ENCODE peak calls at places on chromosomes 6 and 20, in four cellular contexts. O is K562, A is H1, B is GM12878. H is an unnamed sample.

GRCh38 chr6:121297699-121298098 is 36.6 kb downstream of the TBC1D32 start:
- DNase-seq in O (no peak), A (no peak), B (no peak), H (no peak)

GRCh38 chr6:117344444-117345291 is 79.3 kb downstream of the VGLL2 start:
- DNase-seq in O (peak), A (no peak), B (no peak), H (no peak)

GRCh38 chr6:87921034-87921433 is 126.6 kb upstream of the SPACA1 start:
- DNase-seq in O (no peak), A (no peak), B (no peak), H (no peak)

GRCh38 chr20:10225439-10226080 is 6.9 kb downstream of the SNAP25 start:
- DNase-seq in O (peak), A (no peak), B (no peak), H (peak)

GRCh38 chr6:21587182-21587924 is 6.2 kb upstream of the SOX4 start:
- DNase-seq in O (peak), A (no peak), B (no peak), H (peak)

GRCh38 chr20:3082955-3083952 is 1.3 kb downstream of the AVP start:
- DNase-seq in O (no peak), A (peak), B (no peak), H (peak)

GRCh38 chr20:43987531-43987930 is 72.9 kb downstream of the TOX2 start:
- DNase-seq in O (no peak), A (no peak), B (no peak), H (no peak)

GRCh38 chr6:157516319-157517026 is 135.5 kb downstream of the ZDHHC14 start:
- DNase-seq in O (no peak), A (no peak), B (no peak), H (no peak)

GRCh38 chr6:138467901-138468300 is 31.4 kb downstream of the NHSL1 start:
- DNase-seq in O (no peak), A (no peak), B (no peak), H (no peak)

GRCh38 chr6:3120765-3121089 is 2.2 kb downstream of the BPHL start:
- DNase-seq in O (no peak), A (no peak), B (no peak), H (no peak)

GRCh38 chr6:18415671-18416340 is 28.7 kb downstream of the RNF144B start:
- DNase-seq in O (no peak), A (no peak), B (no peak), H (no peak)

GRCh38 chr6:106745824-106746610 is 116.6 kb downstream of the QRSL1 start:
- DNase-seq in O (no peak), A (no peak), B (no peak), H (peak)

GRCh38 chr6:148776321-148776966 is 29.6 kb downstream of the UST start:
- DNase-seq in O (no peak), A (no peak), B (no peak), H (no peak)

GRCh38 chr6:69758214-69758613 is 38.6 kb downstream of the LMBRD1 start:
- DNase-seq in O (no peak), A (no peak), B (no peak), H (no peak)

GRCh38 chr20:17636523-17637412 is 45.3 kb downstream of the RRBP1 start:
- DNase-seq in O (no peak), A (no peak), B (no peak), H (no peak)

GRCh38 chr6:124854338-124854922 is 107.8 kb upstream of the RNF217 start:
- DNase-seq in O (no peak), A (no peak), B (no peak), H (no peak)

GRCh38 chr20:57474816-57475215 is 50.1 kb downstream of the CTCFL start:
- DNase-seq in O (no peak), A (no peak), B (no peak), H (no peak)

GRCh38 chr20:57475388-57476072 is 49.4 kb downstream of the CTCFL start:
- DNase-seq in O (no peak), A (no peak), B (no peak), H (no peak)

GRCh38 chr20:57476073-57476526 is 48.8 kb downstream of the CTCFL start:
- DNase-seq in O (no peak), A (no peak), B (peak), H (no peak)

GRCh38 chr20:57473246-57474042 is 51.5 kb downstream of the CTCFL start:
- DNase-seq in O (no peak), A (no peak), B (peak), H (no peak)

GRCh38 chr20:57474191-57474590 is 50.7 kb downstream of the CTCFL start:
- DNase-seq in O (no peak), A (no peak), B (no peak), H (no peak)
- TF ChIP-seq HDAC6 in O (no peak), A (no peak), B (no peak), H (no peak)

GRCh38 chr6:20366082-20366834 is 35.4 kb upstream of the E2F3 start:
- DNase-seq in O (no peak), A (no peak), B (no peak), H (no peak)
- TF ChIP-seq HDAC6 in O (no peak), A (no peak), B (no peak), H (no peak)

DNA sequence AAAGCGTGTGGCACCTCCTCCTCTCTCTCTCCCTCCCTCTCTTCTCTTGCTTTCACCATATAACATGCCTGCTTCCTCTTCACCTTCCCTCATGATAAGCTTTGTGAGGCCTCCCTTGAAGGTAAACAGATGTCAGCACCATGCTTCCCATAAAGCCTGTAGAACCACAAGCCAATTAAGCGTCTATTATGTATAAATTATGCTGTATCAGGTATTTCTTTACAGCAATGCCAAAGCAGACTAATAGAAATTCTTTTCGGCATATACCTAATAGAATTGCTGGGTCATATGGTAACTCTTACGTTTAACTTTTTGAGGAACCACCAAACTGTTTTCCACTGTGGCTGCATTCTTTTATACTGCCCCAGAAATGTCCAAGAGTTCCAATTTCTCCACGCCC is 75.0 kb downstream of the SYCP2 start:
- DNase-seq in O (no peak), A (no peak), B (no peak), H (no peak)
- TF ChIP-seq HDAC6 in O (no peak), A (no peak), B (no peak), H (no peak)

GRCh38 chr20:25178563-25179438 is 16.7 kb upstream of the ENTPD6 start:
- DNase-seq in O (peak), A (peak), B (no peak), H (peak)
- TF ChIP-seq HDAC6 in O (no peak), A (no peak), B (no peak), H (no peak)